ENCODE peak calls at places on chromosome 6, in ten cellular contexts. O, M, Q, D, T, I, P, V, B and X are unnamed samples.
A peak's percentile ranks its signal among the peaks of the same experiment; 100 is the strongest.

GRCh38 chr6:131163886-131164285 is 28.6 kb downstream of the AKAP7 start:
- DNase-seq in O (no peak), M (no peak), Q (no peak), D (no peak), T (no peak), I (no peak), P (no peak), V (no peak), B (no peak), X (no peak)

GRCh38 chr6:168428863-168429262 is 12.1 kb upstream of the SMOC2 start:
- DNase-seq in O (no peak), M (no peak), Q (no peak), D (no peak), T (no peak), I (no peak), P (no peak), V (no peak), B (no peak), X (no peak)

GRCh38 chr6:102154176-102154575 is 760.7 kb downstream of the GRIK2 start:
- DNase-seq in O (no peak), M (no peak), Q (no peak), D (no peak), T (no peak), I (no peak), P (no peak), V (no peak), B (no peak), X (no peak)

GRCh38 chr6:164695896-164696295 is 613.5 kb downstream of the C6orf118 start:
- DNase-seq in O (no peak), M (no peak), Q (no peak), D (no peak), T (no peak), I (no peak), P (no peak), V (no peak), B (no peak), X (no peak)

GRCh38 chr6:67252663-67253062 is 1382.4 kb upstream of the ADGRB3 start:
- DNase-seq in O (no peak), M (no peak), Q (no peak), D (no peak), T (no peak), I (no peak), P (no peak), V (no peak), B (no peak), X (no peak)

GRCh38 chr6:166143011-166143410 is 24.6 kb downstream of the TBXT start:
- DNase-seq in O (no peak), M (no peak), Q (peak; percentile 58), D (no peak), T (no peak), I (no peak), P (no peak), V (peak; percentile 46), B (no peak), X (no peak)

GRCh38 chr6:124742971-124743370 is 219.3 kb upstream of the RNF217 start:
- DNase-seq in O (no peak), M (no peak), Q (no peak), D (no peak), T (no peak), I (no peak), P (peak; percentile 55), V (no peak), B (no peak), X (no peak)

GRCh38 chr6:46891396-46891795 is 30.3 kb downstream of the ADGRF5 start:
- DNase-seq in O (no peak), M (no peak), Q (no peak), D (no peak), T (no peak), I (no peak), P (peak; percentile 37), V (no peak), B (no peak), X (no peak)

GRCh38 chr6:132023490-132023889 is 72.3 kb upstream of the CCN2 start:
- DNase-seq in O (peak; percentile 38), M (no peak), Q (no peak), D (no peak), T (no peak), I (no peak), P (peak; percentile 7), V (no peak), B (no peak), X (no peak)

GRCh38 chr6:131773284-131773950 is 34.4 kb upstream of the ENPP1 start:
- DNase-seq in O (no peak), M (no peak), Q (no peak), D (no peak), T (no peak), I (no peak), P (no peak), V (no peak), B (no peak), X (no peak)

GRCh38 chr6:152110878-152111820 is 303.7 kb downstream of the ESR1 start:
- DNase-seq in O (no peak), M (no peak), Q (peak; percentile 72), D (peak; percentile 66), T (no peak), I (no peak), P (no peak), V (no peak), B (no peak), X (no peak)

GRCh38 chr6:34324738-34325444 is 67.6 kb downstream of the NUDT3 start:
- DNase-seq in O (no peak), M (no peak), Q (peak; percentile 60), D (peak; percentile 62), T (no peak), I (no peak), P (no peak), V (no peak), B (no peak), X (no peak)

GRCh38 chr6:112330877-112331260 is 16.3 kb upstream of the RFPL4B start:
- DNase-seq in O (no peak), M (no peak), Q (no peak), D (no peak), T (no peak), I (no peak), P (no peak), V (no peak), B (no peak), X (no peak)

GRCh38 chr6:63783096-63783495 is 147.5 kb downstream of the PHF3 start:
- DNase-seq in O (no peak), M (no peak), Q (no peak), D (no peak), T (no peak), I (no peak), P (no peak), V (peak; percentile 70), B (no peak), X (no peak)

GRCh38 chr6:21856096-21856825 is 262.7 kb downstream of the SOX4 start:
- DNase-seq in O (no peak), M (no peak), Q (no peak), D (no peak), T (no peak), I (no peak), P (peak; percentile 83), V (no peak), B (no peak), X (no peak)

GRCh38 chr6:114055758-114056157 is 84.8 kb upstream of the HDAC2 start:
- DNase-seq in O (no peak), M (no peak), Q (no peak), D (no peak), T (no peak), I (no peak), P (no peak), V (no peak), B (no peak), X (no peak)
- H3K4me1 ChIP-seq in O (no peaks in the 10 kb centered on the region), M (no peaks in the 10 kb centered on the region), Q (no peaks in the 10 kb centered on the region), D (no peaks in the 10 kb centered on the region), T (no peaks in the 10 kb centered on the region), I (no peaks in the 10 kb centered on the region), P (peaks cover 15% of the 10 kb centered on the region), V (no peaks in the 10 kb centered on the region), B (no peaks in the 10 kb centered on the region), X (peaks cover 2% of the 10 kb centered on the region)

DNA sequence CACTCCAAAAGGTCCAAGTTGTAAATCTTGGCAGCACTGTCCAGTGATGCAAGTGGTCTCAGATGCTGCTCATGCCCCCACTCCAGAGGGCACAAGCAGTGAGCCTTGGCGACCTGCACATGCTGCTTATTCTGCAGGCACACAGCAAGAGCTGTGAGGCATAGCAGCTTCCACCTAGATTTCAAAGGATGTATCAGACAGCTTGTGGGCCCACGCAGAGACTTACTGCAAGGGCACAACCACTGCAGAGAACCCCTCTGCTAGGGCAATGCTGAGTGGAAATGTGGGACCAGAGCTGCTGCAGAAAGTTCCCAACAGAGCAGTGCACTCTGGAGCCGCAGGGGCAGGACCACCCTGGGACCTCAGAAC is 26.4 kb downstream of the SDHAF4 start:
- DNase-seq in O (no peak), M (no peak), Q (no peak), D (no peak), T (no peak), I (no peak), P (no peak), V (no peak), B (no peak), X (no peak)
- H3K27ac ChIP-seq in O (no peak overlapping the region), M (no peak overlapping the region), Q (no peak overlapping the region), D (no peak overlapping the region), T (no peak overlapping the region), I (no peak overlapping the region), P (no peak overlapping the region), V (no peak overlapping the region), B (no peak overlapping the region), X (no peak overlapping the region)

DNA sequence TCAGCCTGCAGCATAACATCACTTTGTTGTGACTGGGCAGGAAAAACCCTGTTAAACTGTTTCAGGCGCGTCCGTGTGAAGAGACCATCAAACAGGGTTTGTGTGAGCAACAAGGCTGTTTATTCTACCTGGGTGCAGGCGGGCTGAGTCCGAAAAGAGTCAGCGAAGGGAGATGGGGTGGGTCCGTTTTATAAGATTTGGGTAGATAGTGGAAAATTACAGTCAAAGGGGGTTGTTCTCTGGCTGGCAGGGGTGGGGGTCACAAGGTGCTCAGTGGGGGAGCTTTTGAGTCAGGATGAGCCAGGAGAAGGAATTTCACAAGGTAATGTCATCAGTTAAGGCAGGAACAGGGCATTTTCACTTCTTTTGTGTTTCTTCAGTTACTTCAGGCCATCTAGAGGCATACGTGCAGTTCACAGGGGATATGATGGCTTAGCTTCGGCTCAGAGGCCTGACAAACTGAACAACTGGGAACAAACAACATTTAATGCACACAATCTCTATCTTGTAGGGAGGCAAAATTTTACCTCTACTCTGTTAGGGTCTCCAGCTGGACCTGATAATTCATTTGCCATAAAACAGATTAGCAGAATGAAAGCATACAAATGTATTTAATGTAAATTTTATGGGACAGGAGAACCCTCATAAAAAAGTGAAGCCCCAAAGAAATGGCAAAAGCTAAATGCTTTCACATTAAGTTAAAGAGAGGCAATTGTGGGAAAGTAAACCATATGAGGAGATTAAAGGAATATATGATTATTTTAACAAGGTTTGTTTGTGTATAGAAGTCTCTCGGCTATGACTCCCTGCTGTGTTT is 58.3 kb upstream of the HFE start:
- DNase-seq in O (peak; percentile 61), M (no peak), Q (no peak), D (no peak), T (no peak), I (no peak), P (peak; percentile 46), V (no peak), B (no peak), X (no peak)
- H3K4me1 ChIP-seq in O (no peaks in the 10 kb centered on the region), M (peaks cover 33% of the 10 kb centered on the region), Q (peaks cover 43% of the 10 kb centered on the region), D (peaks cover 16% of the 10 kb centered on the region), T (peaks cover 46% of the 10 kb centered on the region), I (peaks cover 63% of the 10 kb centered on the region), P (peaks cover 54% of the 10 kb centered on the region), V (peaks cover 47% of the 10 kb centered on the region), B (peaks cover 7% of the 10 kb centered on the region), X (peaks cover 18% of the 10 kb centered on the region)

DNA sequence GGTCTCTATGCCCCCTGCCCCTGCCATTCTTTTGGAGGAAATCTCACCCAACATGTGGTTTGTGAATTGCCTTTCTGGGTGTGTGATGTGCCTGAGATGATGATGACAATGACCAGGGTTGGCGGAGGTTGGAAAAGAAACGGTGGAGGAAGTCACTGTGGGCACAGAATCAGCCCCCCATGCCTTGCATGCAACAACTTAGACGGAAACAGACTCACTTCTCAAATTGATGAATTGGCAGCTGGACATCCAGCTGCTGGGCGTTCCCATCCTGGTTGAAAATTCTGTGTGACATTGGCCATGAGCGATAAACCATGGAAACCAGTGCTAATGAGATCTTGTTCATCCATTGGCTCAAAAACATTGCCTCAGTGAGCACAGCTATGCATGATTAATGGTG is 95.8 kb upstream of the LY86 start:
- DNase-seq in O (no peak), M (no peak), Q (no peak), D (no peak), T (no peak), I (no peak), P (no peak), V (no peak), B (no peak), X (no peak)
- H3K27ac ChIP-seq in O (no peak overlapping the region), M (no peak overlapping the region), Q (no peak overlapping the region), D (no peak overlapping the region), T (no peak overlapping the region), I (no peak overlapping the region), P (no peak overlapping the region), V (no peak overlapping the region), B (no peak overlapping the region), X (no peak overlapping the region)